ENCODE peak calls at places on chromosomes 2 and 18, in six cellular contexts. E is activated naive CD8-positive, alpha-beta T cell treated with anti-CD3 and anti-CD28 coated beads for 36 hours; G is fibroblast of mammary gland; Y is Daoy; F is bronchial epithelial cell; Q is stomach. A is an unnamed sample.

GRCh38 chr2:221570321-221571107 is 1.6 kb downstream of the EPHA4 start:
- DNase-seq in E (no peak), G (peak), Y (peak), F (peak), Q (no peak), A (peak)

GRCh38 chr2:134512734-134513467 is 205.9 kb downstream of the TMEM163 start:
- DNase-seq in E (no peak), G (no peak), Y (no peak), F (peak), Q (no peak), A (no peak)

GRCh38 chr2:124983595-124983994 is 958.5 kb downstream of the CNTNAP5 start:
- DNase-seq in E (no peak), G (peak), Y (no peak), F (peak), Q (no peak), A (no peak)

GRCh38 chr2:20091305-20091991 is 40.0 kb upstream of the LAPTM4A start:
- DNase-seq in E (no peak), G (peak), Y (peak), F (peak), Q (no peak), A (no peak)

GRCh38 chr18:76390452-76391035 is 104.5 kb downstream of the ZNF516 start:
- DNase-seq in E (no peak), G (no peak), Y (no peak), F (no peak), Q (peak), A (peak)

GRCh38 chr2:190693533-190694226 is 44.8 kb downstream of the NAB1 start:
- DNase-seq in E (no peak), G (no peak), Y (no peak), F (no peak), Q (no peak), A (no peak)

GRCh38 chr2:109124982-109125594 is 3.9 kb upstream of the SH3RF3 start:
- DNase-seq in E (no peak), G (no peak), Y (peak), F (no peak), Q (no peak), A (no peak)

GRCh38 chr2:112493858-112494648 is 12.1 kb downstream of the TTL start:
- DNase-seq in E (no peak), G (peak), Y (peak), F (peak), Q (no peak), A (no peak)

GRCh38 chr18:50853863-50854271 is 25.1 kb upstream of the ME2 start:
- DNase-seq in E (no peak), G (peak), Y (peak), F (peak), Q (peak), A (no peak)

GRCh38 chr2:164412831-164413230 is 208.5 kb downstream of the GRB14 start:
- DNase-seq in E (no peak), G (no peak), Y (no peak), F (no peak), Q (no peak), A (no peak)

GRCh38 chr2:57696016-57696415 is 350.6 kb upstream of the VRK2 start:
- DNase-seq in E (no peak), G (no peak), Y (peak), F (peak), Q (no peak), A (no peak)

GRCh38 chr2:204454672-204455380 is 90.4 kb upstream of the PARD3B start:
- DNase-seq in E (no peak), G (no peak), Y (no peak), F (no peak), Q (no peak), A (no peak)

GRCh38 chr2:151882786-151883445 is 54.7 kb upstream of the ARL5A start:
- DNase-seq in E (no peak), G (no peak), Y (no peak), F (no peak), Q (no peak), A (no peak)

GRCh38 chr2:211133766-211134165 is 577.4 kb downstream of the CPS1 start:
- DNase-seq in E (no peak), G (no peak), Y (no peak), F (no peak), Q (no peak), A (no peak)

GRCh38 chr18:74282359-74283254 is 9.2 kb downstream of the CYB5A start:
- DNase-seq in E (no peak), G (no peak), Y (no peak), F (no peak), Q (no peak), A (no peak)

GRCh38 chr2:216724190-216724589 is 28.8 kb upstream of the IGFBP5 start:
- DNase-seq in E (no peak), G (no peak), Y (no peak), F (peak), Q (no peak), A (no peak)

GRCh38 chr2:101402637-101403036 is 15.3 kb upstream of the CREG2 start:
- DNase-seq in E (no peak), G (no peak), Y (no peak), F (no peak), Q (no peak), A (no peak)

GRCh38 chr2:200350796-200351195 is 44.3 kb downstream of the SPATS2L start:
- DNase-seq in E (no peak), G (peak), Y (peak), F (peak), Q (no peak), A (no peak)

GRCh38 chr2:203498161-203498560 is 36.9 kb downstream of the RAPH1 start:
- DNase-seq in E (no peak), G (peak), Y (peak), F (peak), Q (no peak), A (no peak)

GRCh38 chr2:215843579-215843978 is 169.8 kb downstream of the MREG start:
- DNase-seq in E (no peak), G (peak), Y (peak), F (peak), Q (no peak), A (no peak)

GRCh38 chr18:59691046-59691395 is 6.2 kb downstream of the CCBE1 start:
- DNase-seq in E (no peak), G (peak), Y (peak), F (peak), Q (no peak), A (no peak)

GRCh38 chr2:74255660-74256228 is 57.3 kb downstream of the MTHFD2 start:
- DNase-seq in E (no peak), G (no peak), Y (no peak), F (no peak), Q (no peak), A (no peak)

GRCh38 chr2:171630812-171631626 is 56.2 kb upstream of the DYNC1I2 start:
- DNase-seq in E (no peak), G (no peak), Y (no peak), F (no peak), Q (no peak), A (no peak)

GRCh38 chr2:63661076-63661475 is 72.3 kb downstream of the MDH1 start:
- DNase-seq in E (no peak), G (peak), Y (peak), F (peak), Q (no peak), A (no peak)

GRCh38 chr2:9693138-9693520 is 62.3 kb upstream of the YWHAQ start:
- DNase-seq in E (no peak), G (peak), Y (peak), F (peak), Q (no peak), A (no peak)

GRCh38 chr18:44997139-44997538 is 316.5 kb downstream of the SETBP1 start:
- DNase-seq in E (no peak), G (no peak), Y (no peak), F (no peak), Q (no peak), A (no peak)

GRCh38 chr2:38733300-38733971 is 17.7 kb downstream of the SRSF7 start:
- DNase-seq in E (no peak), G (no peak), Y (no peak), F (no peak), Q (no peak), A (no peak)

GRCh38 chr18:76697441-76697901 is 124.9 kb upstream of the ZNF236 start:
- DNase-seq in E (no peak), G (peak), Y (no peak), F (peak), Q (no peak), A (no peak)

GRCh38 chr18:24342347-24342746 is 55.3 kb downstream of the OSBPL1A start:
- DNase-seq in E (no peak), G (no peak), Y (no peak), F (no peak), Q (no peak), A (no peak)

GRCh38 chr18:49848115-49848514 is 34.8 kb upstream of the ACAA2 start:
- DNase-seq in E (no peak), G (no peak), Y (no peak), F (no peak), Q (no peak), A (no peak)

A was measured in thyroid gland.